ENCODE peak calls at places on chromosome 13, in nine cellular contexts. One of them, this sample, is unnamed.

GRCh38 chr13:42876270-42876714 is 94.9 kb downstream of the FAM216B start:
- DNase-seq in cerebellar nuclear complex: no peak
- DNase-seq in naive thymus-derived CD8-positive, alpha-beta T cell: no peak
- DNase-seq in T-helper 9 cell: no peak
- DNase-seq in T-helper 17 cell: no peak
- DNase-seq in EL: no peak
- DNase-seq in NCI-H2107: no peak
- DNase-seq in NCI-H1092: no peak
- DNase-seq in progenitor cell of endocrine pancreas: no peak
- DNase-seq in this sample: no peak

GRCh38 chr13:95115525-95115924 is 185.7 kb downstream of the ABCC4 start:
- DNase-seq in cerebellar nuclear complex: no peak
- DNase-seq in NCI-H2107: no peak
- DNase-seq in T-helper 17 cell: no peak
- DNase-seq in T-helper 9 cell: no peak
- DNase-seq in NCI-H1092: no peak
- DNase-seq in EL: no peak
- DNase-seq in progenitor cell of endocrine pancreas: no peak
- DNase-seq in naive thymus-derived CD8-positive, alpha-beta T cell: no peak
- DNase-seq in this sample: no peak

GRCh38 chr13:111216166-111216960 is 101.3 kb downstream of the ARHGEF7 start:
- DNase-seq in T-helper 9 cell: peak
- DNase-seq in naive thymus-derived CD8-positive, alpha-beta T cell: peak
- DNase-seq in cerebellar nuclear complex: peak
- DNase-seq in NCI-H1092: peak
- DNase-seq in NCI-H2107: no peak
- DNase-seq in T-helper 17 cell: peak
- DNase-seq in progenitor cell of endocrine pancreas: peak
- DNase-seq in EL: peak
- DNase-seq in this sample: peak

GRCh38 chr13:114054830-114055439 is 77.5 kb downstream of the RASA3 start:
- DNase-seq in cerebellar nuclear complex: no peak
- DNase-seq in EL: no peak
- DNase-seq in progenitor cell of endocrine pancreas: no peak
- DNase-seq in T-helper 9 cell: no peak
- DNase-seq in naive thymus-derived CD8-positive, alpha-beta T cell: no peak
- DNase-seq in NCI-H2107: no peak
- DNase-seq in NCI-H1092: no peak
- DNase-seq in T-helper 17 cell: no peak
- DNase-seq in this sample: peak

GRCh38 chr13:20902438-20903163 is at the start of gene XPO4:
- DNase-seq in progenitor cell of endocrine pancreas: peak
- DNase-seq in EL: peak
- DNase-seq in naive thymus-derived CD8-positive, alpha-beta T cell: peak
- DNase-seq in T-helper 17 cell: peak
- DNase-seq in cerebellar nuclear complex: no peak
- DNase-seq in NCI-H1092: peak
- DNase-seq in T-helper 9 cell: peak
- DNase-seq in NCI-H2107: peak
- DNase-seq in this sample: peak

GRCh38 chr13:107680115-107680514 is 535.2 kb downstream of the LIG4 start:
- DNase-seq in progenitor cell of endocrine pancreas: no peak
- DNase-seq in T-helper 9 cell: no peak
- DNase-seq in cerebellar nuclear complex: no peak
- DNase-seq in EL: no peak
- DNase-seq in NCI-H2107: no peak
- DNase-seq in T-helper 17 cell: no peak
- DNase-seq in naive thymus-derived CD8-positive, alpha-beta T cell: no peak
- DNase-seq in NCI-H1092: peak
- DNase-seq in this sample: no peak

GRCh38 chr13:22801402-22802003 is 379.3 kb upstream of the SGCG start:
- DNase-seq in EL: no peak
- DNase-seq in T-helper 9 cell: no peak
- DNase-seq in T-helper 17 cell: no peak
- DNase-seq in cerebellar nuclear complex: no peak
- DNase-seq in NCI-H2107: no peak
- DNase-seq in progenitor cell of endocrine pancreas: no peak
- DNase-seq in NCI-H1092: peak
- DNase-seq in naive thymus-derived CD8-positive, alpha-beta T cell: no peak
- DNase-seq in this sample: peak

GRCh38 chr13:112859128-112859816 is 109.7 kb upstream of the MCF2L start:
- DNase-seq in progenitor cell of endocrine pancreas: no peak
- DNase-seq in naive thymus-derived CD8-positive, alpha-beta T cell: no peak
- DNase-seq in EL: no peak
- DNase-seq in T-helper 17 cell: no peak
- DNase-seq in NCI-H2107: no peak
- DNase-seq in cerebellar nuclear complex: no peak
- DNase-seq in NCI-H1092: no peak
- DNase-seq in T-helper 9 cell: no peak
- DNase-seq in this sample: no peak

GRCh38 chr13:74675185-74675584 is 541.0 kb upstream of the KLF12 start:
- DNase-seq in NCI-H2107: no peak
- DNase-seq in T-helper 17 cell: no peak
- DNase-seq in progenitor cell of endocrine pancreas: no peak
- DNase-seq in cerebellar nuclear complex: no peak
- DNase-seq in naive thymus-derived CD8-positive, alpha-beta T cell: no peak
- DNase-seq in EL: peak
- DNase-seq in NCI-H1092: no peak
- DNase-seq in T-helper 9 cell: no peak
- DNase-seq in this sample: no peak

This sample was measured in NB4.